ENCODE peak calls at places on chromosomes 16 and 17, in seven cellular contexts. N is GM12878, X is endothelial cell of umbilical vein, I is HCT116, B is H1, E is SK-N-SH, Q is HepG2. O is an unnamed sample.
A peak's percentile ranks its signal among the peaks of the same experiment; 100 is the strongest.

GRCh38 chr16:53219795-53220194 is 165.0 kb downstream of the CHD9 start:
- DNase-seq in N (no peak), X (peak; percentile 91), I (no peak), B (no peak), E (no peak), Q (no peak), O (no peak)

GRCh38 chr17:5582177-5582885 is 2.0 kb downstream of the NLRP1 start:
- DNase-seq in N (no peak), X (no peak), I (no peak), B (no peak), E (no peak), Q (no peak), O (no peak)

GRCh38 chr17:10737168-10737622 is 7.4 kb upstream of the TMEM220 start:
- DNase-seq in N (no peak), X (peak; percentile 45), I (peak; percentile 39), B (peak; percentile 66), E (peak; percentile 82), Q (peak; percentile 81), O (peak; percentile 86)

GRCh38 chr17:75417054-75417453 is 11.6 kb upstream of the GRB2 start:
- DNase-seq in N (no peak), X (no peak), I (no peak), B (no peak), E (no peak), Q (no peak), O (no peak)

GRCh38 chr16:66619036-66619435 is 14.5 kb downstream of the CMTM3 start:
- DNase-seq in N (no peak), X (no peak), I (no peak), B (no peak), E (no peak), Q (no peak), O (no peak)

GRCh38 chr16:51326131-51326856 is 175.2 kb upstream of the SALL1 start:
- DNase-seq in N (no peak), X (no peak), I (no peak), B (no peak), E (no peak), Q (no peak), O (no peak)

GRCh38 chr16:24151482-24151939 is 104.6 kb upstream of the CACNG3 start:
- DNase-seq in N (no peak), X (peak; percentile 88), I (no peak), B (no peak), E (no peak), Q (no peak), O (peak; percentile 55)

GRCh38 chr17:14427914-14428639 is 127.2 kb downstream of the HS3ST3B1 start:
- DNase-seq in N (peak; percentile 3), X (no peak), I (no peak), B (no peak), E (no peak), Q (no peak), O (no peak)

GRCh38 chr16:27427538-27427937 is 25.6 kb downstream of the IL21R start:
- DNase-seq in N (no peak), X (no peak), I (no peak), B (no peak), E (no peak), Q (no peak), O (no peak)

GRCh38 chr17:64785050-64785449 is 122.9 kb upstream of the SMURF2 start:
- DNase-seq in N (no peak), X (no peak), I (no peak), B (no peak), E (peak; percentile 52), Q (no peak), O (no peak)

GRCh38 chr16:27671410-27671809 is 121.5 kb downstream of the KATNIP start:
- DNase-seq in N (no peak), X (no peak), I (no peak), B (no peak), E (no peak), Q (peak; percentile 41), O (peak; percentile 53)

GRCh38 chr16:89738538-89739317 is 17.4 kb downstream of the ZNF276 start:
- DNase-seq in N (no peak), X (no peak), I (no peak), B (no peak), E (no peak), Q (no peak), O (no peak)

GRCh38 chr17:67441052-67441738 is 64.1 kb downstream of the PITPNC1 start:
- DNase-seq in N (no peak), X (peak; percentile 64), I (peak; percentile 81), B (no peak), E (no peak), Q (peak; percentile 38), O (no peak)

GRCh38 chr16:27318399-27319256 is 4.9 kb downstream of the IL4R start:
- DNase-seq in N (no peak), X (no peak), I (no peak), B (no peak), E (no peak), Q (no peak), O (no peak)

GRCh38 chr17:43030137-43030767 is 5.2 kb downstream of the RND2 start:
- DNase-seq in N (no peak), X (no peak), I (no peak), B (no peak), E (no peak), Q (no peak), O (no peak)

GRCh38 chr17:74309902-74310301 is 16.1 kb upstream of the KIF19 start:
- DNase-seq in N (no peak), X (no peak), I (no peak), B (no peak), E (no peak), Q (no peak), O (no peak)

GRCh38 chr17:39325528-39326240 is 75.7 kb downstream of the FBXL20 start:
- DNase-seq in N (no peak), X (no peak), I (no peak), B (no peak), E (no peak), Q (no peak), O (no peak)

GRCh38 chr17:79685121-79685520 is 45.6 kb upstream of the ENPP7 start:
- DNase-seq in N (no peak), X (no peak), I (no peak), B (no peak), E (no peak), Q (no peak), O (no peak)

GRCh38 chr17:46056800-46057304 is 57.8 kb downstream of the STH start:
- DNase-seq in N (no peak), X (peak; percentile 84), I (peak; percentile 45), B (no peak), E (no peak), Q (no peak), O (peak; percentile 53)

GRCh38 chr16:63596716-63597115 is 1525.1 kb downstream of the CDH11 start:
- DNase-seq in N (no peak), X (no peak), I (no peak), B (no peak), E (no peak), Q (no peak), O (no peak)

GRCh38 chr17:15262291-15263205 is 2.6 kb downstream of the PMP22 start:
- DNase-seq in N (no peak), X (peak; percentile 63), I (peak; percentile 87), B (peak; percentile 75), E (peak; percentile 84), Q (no peak), O (peak; percentile 69)

GRCh38 chr17:74526681-74527080 is 4.6 kb downstream of the CD300LB start:
- DNase-seq in N (no peak), X (no peak), I (no peak), B (no peak), E (no peak), Q (no peak), O (no peak)

GRCh38 chr16:84823926-84824325 is 4.1 kb downstream of the CRISPLD2 start:
- DNase-seq in N (no peak), X (no peak), I (no peak), B (no peak), E (no peak), Q (no peak), O (no peak)

DNA sequence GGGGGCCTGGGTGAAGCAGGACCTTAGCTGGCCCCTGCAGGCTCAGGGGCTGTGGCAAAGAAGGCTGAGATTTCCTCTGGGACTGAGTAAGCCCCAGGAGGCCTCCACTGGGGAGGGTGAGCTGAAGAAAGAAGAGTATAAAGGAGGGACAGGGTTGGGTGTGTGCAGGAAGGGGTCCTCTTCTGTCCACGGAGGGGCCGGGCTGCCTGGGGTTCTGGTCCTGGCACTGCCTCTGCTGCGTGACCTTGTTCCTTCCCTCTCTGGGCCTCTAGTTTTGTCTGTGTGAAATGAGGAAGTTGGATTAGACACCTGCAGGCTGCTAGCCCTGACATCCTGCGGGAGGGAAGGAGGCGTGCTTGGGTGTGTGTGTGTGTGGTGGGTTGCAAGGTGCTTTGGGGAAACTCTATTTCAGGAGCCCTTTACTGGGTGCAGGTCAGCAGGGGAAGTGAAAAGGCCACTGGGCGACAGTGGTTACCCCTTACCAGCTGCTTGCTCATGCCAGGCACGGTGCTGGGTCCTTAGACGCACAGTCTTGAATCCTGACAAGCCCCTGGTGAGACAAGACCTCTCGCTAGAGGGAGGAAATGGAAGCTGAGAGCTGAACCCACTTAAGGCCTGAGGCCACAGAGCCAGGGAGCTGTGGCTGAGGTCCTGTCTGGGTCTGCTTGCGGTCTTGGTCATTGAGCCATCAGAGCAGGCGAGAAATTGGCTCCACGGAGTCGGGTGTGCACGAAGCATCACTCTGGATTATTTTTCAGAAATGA is 60.7 kb downstream of the OR1D5 start:
- DNase-seq in N (peak; percentile 86), X (no peak), I (no peak), B (no peak), E (no peak), Q (no peak), O (no peak)
- H3K4me1 ChIP-seq in N (peaks cover 35% of the 10 kb centered on the region), X (peaks cover 17% of the 10 kb centered on the region), I (peaks cover 10% of the 10 kb centered on the region), B (no peaks in the 10 kb centered on the region), E (peaks cover 39% of the 10 kb centered on the region), Q (peaks cover 15% of the 10 kb centered on the region), O (no peaks in the 10 kb centered on the region)

DNA sequence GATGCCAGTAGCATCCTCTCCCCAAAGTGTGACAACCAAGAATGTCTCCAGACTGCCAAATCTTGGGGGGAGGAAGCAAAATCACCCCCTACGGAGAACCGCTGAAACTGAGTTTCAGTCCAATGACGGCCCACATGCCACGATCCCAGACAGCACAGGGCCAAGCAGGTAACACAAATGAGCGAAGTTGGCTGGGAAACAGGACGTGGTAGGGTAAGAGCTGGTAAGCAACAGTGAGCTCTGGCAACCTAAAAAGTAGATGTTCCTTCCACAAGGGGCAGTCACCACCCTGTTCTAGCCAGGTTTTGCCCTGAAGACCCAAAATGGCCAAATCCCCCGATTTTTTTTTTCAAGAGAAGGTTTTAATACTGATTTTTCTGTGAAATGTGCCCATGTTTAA is 25.4 kb downstream of the ZFHX3 start:
- DNase-seq in N (no peak), X (no peak), I (no peak), B (no peak), E (no peak), Q (no peak), O (no peak)
- TF ChIP-seq POLR2AphosphoS5 in N (no peak), X (no peak), I (no peak), B (no peak), E (no peak), Q (no peak), O (no peak)

DNA sequence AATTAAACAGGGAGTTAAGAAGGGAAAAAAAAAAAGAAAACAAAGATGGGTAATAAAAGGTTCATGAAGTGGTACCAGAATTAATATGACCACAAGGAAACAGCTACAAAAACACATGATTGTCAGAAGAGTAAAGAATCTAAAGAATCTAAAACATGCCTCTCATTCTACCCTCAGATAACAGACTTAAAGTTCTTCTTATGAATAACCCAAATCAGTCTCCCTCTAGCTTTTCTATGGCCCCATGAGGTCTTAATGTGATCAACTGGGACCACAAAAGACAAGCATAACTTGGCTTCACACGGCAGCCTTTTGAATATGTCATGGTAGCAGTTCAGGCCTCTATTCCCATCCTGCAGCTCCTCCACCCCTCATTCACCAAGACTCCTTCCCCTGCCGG is 6.9 kb downstream of the MYH10 start:
- DNase-seq in N (no peak), X (no peak), I (no peak), B (no peak), E (no peak), Q (no peak), O (no peak)
- H3K4me2 ChIP-seq in N (no peak overlapping the region), X (no peak overlapping the region), I (no peak overlapping the region), B (peak overlapping the region; percentile 13), E (no peak overlapping the region), Q (no peak overlapping the region), O (peak overlapping the region; percentile 28)

GRCh38 chr16:31129568-31130335 is 5.8 kb downstream of the PRSS8 start:
- DNase-seq in N (no peak), X (no peak), I (no peak), B (no peak), E (no peak), Q (no peak), O (no peak)
- H3K4me1 ChIP-seq in N (no peaks in the 10 kb centered on the region), X (no peaks in the 10 kb centered on the region), I (peaks cover 22% of the 10 kb centered on the region), B (peaks cover 30% of the 10 kb centered on the region), E (no peaks in the 10 kb centered on the region), Q (peaks cover 12% of the 10 kb centered on the region), O (peaks cover 28% of the 10 kb centered on the region)